ENCODE peak calls at places on chromosomes 6 and 20, in four cellular contexts. One of them, this sample, is unnamed.

GRCh38 chr6:163571730-163572129 is 157.2 kb downstream of the QKI start:
- DNase-seq in upper lobe of left lung: no peak
- DNase-seq in heart right ventricle: no peak
- DNase-seq in sigmoid colon: no peak
- DNase-seq in this sample: no peak

GRCh38 chr20:63890616-63891015 is 4.3 kb upstream of the DNAJC5 start:
- DNase-seq in upper lobe of left lung: no peak
- DNase-seq in heart right ventricle: no peak
- DNase-seq in sigmoid colon: no peak
- DNase-seq in this sample: no peak

GRCh38 chr6:80182291-80182690 is 75.8 kb downstream of the BCKDHB start:
- DNase-seq in upper lobe of left lung: no peak
- DNase-seq in heart right ventricle: no peak
- DNase-seq in sigmoid colon: no peak
- DNase-seq in this sample: no peak

GRCh38 chr20:7841967-7842301 is 98.3 kb downstream of the HAO1 start:
- DNase-seq in upper lobe of left lung: no peak
- DNase-seq in heart right ventricle: peak; percentile 25
- DNase-seq in sigmoid colon: peak; percentile 68
- DNase-seq in this sample: no peak

GRCh38 chr6:38153511-38153910 is 334.0 kb downstream of the ZFAND3 start:
- DNase-seq in upper lobe of left lung: peak; percentile 28
- DNase-seq in heart right ventricle: no peak
- DNase-seq in sigmoid colon: no peak
- DNase-seq in this sample: no peak

GRCh38 chr6:141488466-141488865 is 644.3 kb upstream of the GJE1 start:
- DNase-seq in upper lobe of left lung: no peak
- DNase-seq in heart right ventricle: no peak
- DNase-seq in sigmoid colon: no peak
- DNase-seq in this sample: no peak

GRCh38 chr6:753486-753885 is 60.5 kb upstream of the EXOC2 start:
- DNase-seq in upper lobe of left lung: no peak
- DNase-seq in heart right ventricle: no peak
- DNase-seq in sigmoid colon: no peak
- DNase-seq in this sample: no peak

GRCh38 chr6:109076421-109076820 is 18.2 kb downstream of the SESN1 start:
- DNase-seq in upper lobe of left lung: no peak
- DNase-seq in heart right ventricle: no peak
- DNase-seq in sigmoid colon: no peak
- DNase-seq in this sample: no peak

GRCh38 chr20:461254-462198 is 807 bp downstream of the TBC1D20 start:
- DNase-seq in upper lobe of left lung: peak; percentile 93
- DNase-seq in heart right ventricle: peak; percentile 33
- DNase-seq in sigmoid colon: peak; percentile 77
- DNase-seq in this sample: peak; percentile 30

GRCh38 chr20:53003420-53003819 is 31.3 kb downstream of the TSHZ2 start:
- DNase-seq in upper lobe of left lung: no peak
- DNase-seq in heart right ventricle: no peak
- DNase-seq in sigmoid colon: no peak
- DNase-seq in this sample: no peak

GRCh38 chr20:17558154-17558940 is 11.5 kb upstream of the DSTN start:
- DNase-seq in upper lobe of left lung: no peak
- DNase-seq in heart right ventricle: peak; percentile 73
- DNase-seq in sigmoid colon: peak; percentile 83
- DNase-seq in this sample: no peak

GRCh38 chr20:41029150-41029872 is 689 bp downstream of the TOP1 start:
- DNase-seq in upper lobe of left lung: peak; percentile 90
- DNase-seq in heart right ventricle: no peak
- DNase-seq in sigmoid colon: peak; percentile 68
- DNase-seq in this sample: peak; percentile 22

GRCh38 chr20:62513991-62514390 is 38.2 kb upstream of the GATA5 start:
- DNase-seq in upper lobe of left lung: peak; percentile 54
- DNase-seq in heart right ventricle: no peak
- DNase-seq in sigmoid colon: no peak
- DNase-seq in this sample: no peak

GRCh38 chr6:76764057-76764456 is 691.6 kb upstream of the IMPG1 start:
- DNase-seq in upper lobe of left lung: no peak
- DNase-seq in heart right ventricle: no peak
- DNase-seq in sigmoid colon: no peak
- DNase-seq in this sample: no peak

GRCh38 chr6:168093071-168093505 is 14.1 kb upstream of the FRMD1 start:
- DNase-seq in upper lobe of left lung: peak; percentile 47
- DNase-seq in heart right ventricle: no peak
- DNase-seq in sigmoid colon: no peak
- DNase-seq in this sample: no peak

GRCh38 chr6:168090706-168091105 is 11.7 kb upstream of the FRMD1 start:
- DNase-seq in upper lobe of left lung: peak; percentile 39
- DNase-seq in heart right ventricle: no peak
- DNase-seq in sigmoid colon: no peak
- DNase-seq in this sample: no peak

GRCh38 chr6:168093634-168094033 is 14.6 kb upstream of the FRMD1 start:
- DNase-seq in upper lobe of left lung: no peak
- DNase-seq in heart right ventricle: no peak
- DNase-seq in sigmoid colon: no peak
- DNase-seq in this sample: no peak

GRCh38 chr6:168091381-168092264 is 12.6 kb upstream of the FRMD1 start:
- DNase-seq in upper lobe of left lung: peak; percentile 44
- DNase-seq in heart right ventricle: no peak
- DNase-seq in sigmoid colon: no peak
- DNase-seq in this sample: no peak

DNA sequence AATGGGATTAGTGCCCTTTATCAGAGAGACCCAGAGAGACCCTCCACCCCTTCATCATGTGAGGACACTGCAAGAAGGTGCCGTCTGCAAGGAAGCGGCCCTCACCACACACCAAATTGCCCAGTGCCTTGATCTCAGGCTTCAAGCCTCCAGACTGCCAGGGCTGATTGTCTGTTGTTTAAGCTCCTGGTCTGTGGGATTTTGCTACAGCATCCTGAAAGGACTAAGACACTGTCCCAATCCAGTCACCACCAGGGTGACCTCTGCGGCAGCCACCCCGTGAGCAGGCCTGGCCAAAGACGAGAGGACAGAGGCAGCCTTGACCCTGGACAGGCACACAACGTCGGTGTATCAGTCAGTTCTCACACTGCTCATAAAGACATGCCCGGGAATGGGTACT is 13.5 kb upstream of the FRMD1 start:
- DNase-seq in upper lobe of left lung: no peak
- DNase-seq in heart right ventricle: no peak
- DNase-seq in sigmoid colon: no peak
- DNase-seq in this sample: no peak
- H3K9me3 ChIP-seq in upper lobe of left lung: peaks cover 3% of the 10 kb centered on the region
- H3K9me3 ChIP-seq in heart right ventricle: no peaks in the 10 kb centered on the region
- H3K9me3 ChIP-seq in sigmoid colon: no peaks in the 10 kb centered on the region
- H3K9me3 ChIP-seq in this sample: no peaks in the 10 kb centered on the region

GRCh38 chr6:132423839-132424238 is 22.6 kb upstream of the MOXD1 start:
- DNase-seq in upper lobe of left lung: no peak
- DNase-seq in heart right ventricle: no peak
- DNase-seq in sigmoid colon: no peak
- DNase-seq in this sample: no peak

GRCh38 chr6:132414332-132414731 is 13.1 kb upstream of the MOXD1 start:
- DNase-seq in upper lobe of left lung: no peak
- DNase-seq in heart right ventricle: no peak
- DNase-seq in sigmoid colon: no peak
- DNase-seq in this sample: no peak

GRCh38 chr6:132414761-132415160 is 13.5 kb upstream of the MOXD1 start:
- DNase-seq in upper lobe of left lung: no peak
- DNase-seq in heart right ventricle: no peak
- DNase-seq in sigmoid colon: no peak
- DNase-seq in this sample: no peak

GRCh38 chr6:132413501-132413805 is 12.2 kb upstream of the MOXD1 start:
- DNase-seq in upper lobe of left lung: no peak
- DNase-seq in heart right ventricle: no peak
- DNase-seq in sigmoid colon: no peak
- DNase-seq in this sample: no peak

DNA sequence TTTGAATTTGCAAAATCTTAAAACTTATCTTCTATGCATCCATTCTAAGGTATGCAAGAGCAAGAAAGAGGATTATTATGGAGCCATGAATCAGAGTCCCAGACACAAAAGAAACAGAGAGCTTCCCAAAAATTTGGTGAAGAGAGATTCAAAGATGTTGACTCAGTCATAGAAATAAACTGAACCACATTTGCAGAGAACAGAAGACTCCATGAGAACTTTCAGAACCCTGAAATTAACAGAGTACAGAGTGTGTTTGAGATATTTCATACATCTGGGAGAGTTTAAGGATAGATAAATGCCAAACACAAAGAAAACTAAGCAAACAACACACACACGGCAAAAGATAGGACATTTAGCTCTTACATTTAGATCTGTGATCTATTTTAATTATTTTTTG is 17.3 kb upstream of the MOXD1 start:
- DNase-seq in upper lobe of left lung: no peak
- DNase-seq in heart right ventricle: no peak
- DNase-seq in sigmoid colon: no peak
- DNase-seq in this sample: no peak
- H3K9me3 ChIP-seq in upper lobe of left lung: no peaks in the 10 kb centered on the region
- H3K9me3 ChIP-seq in heart right ventricle: peaks cover 15% of the 10 kb centered on the region
- H3K9me3 ChIP-seq in sigmoid colon: no peaks in the 10 kb centered on the region
- H3K9me3 ChIP-seq in this sample: no peaks in the 10 kb centered on the region

DNA sequence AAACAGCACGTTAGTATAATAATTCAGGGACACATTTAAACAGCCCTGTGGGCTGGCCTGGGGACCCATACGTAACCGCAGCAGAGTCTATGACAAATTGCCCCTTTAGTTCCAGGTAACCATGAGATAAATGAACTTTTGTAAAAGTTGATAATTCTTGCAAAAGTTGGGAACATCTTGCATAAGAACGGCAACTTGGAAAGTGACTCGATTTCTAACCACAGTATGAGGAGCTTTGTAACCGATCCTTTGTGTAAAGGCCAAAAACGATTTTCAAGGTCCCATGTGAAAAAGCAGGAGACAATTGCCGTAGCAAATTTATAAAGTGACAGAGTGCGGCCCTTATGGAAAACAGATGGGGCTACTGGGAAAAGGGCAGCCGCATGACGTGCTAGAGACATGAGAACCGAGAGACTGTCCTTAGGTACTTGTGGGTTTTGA is 81.6 kb downstream of the PSMG4 start:
- DNase-seq in upper lobe of left lung: no peak
- DNase-seq in heart right ventricle: no peak
- DNase-seq in sigmoid colon: no peak
- DNase-seq in this sample: no peak
- H3K9me3 ChIP-seq in upper lobe of left lung: no peaks in the 10 kb centered on the region
- H3K9me3 ChIP-seq in heart right ventricle: no peaks in the 10 kb centered on the region
- H3K9me3 ChIP-seq in sigmoid colon: no peaks in the 10 kb centered on the region
- H3K9me3 ChIP-seq in this sample: no peaks in the 10 kb centered on the region

GRCh38 chr6:30295844-30296243 is 30.9 kb upstream of the TRIM39 start:
- DNase-seq in upper lobe of left lung: no peak
- DNase-seq in heart right ventricle: no peak
- DNase-seq in sigmoid colon: no peak
- DNase-seq in this sample: no peak
- H3K9me3 ChIP-seq in upper lobe of left lung: no peaks in the 10 kb centered on the region
- H3K9me3 ChIP-seq in heart right ventricle: no peaks in the 10 kb centered on the region
- H3K9me3 ChIP-seq in sigmoid colon: no peaks in the 10 kb centered on the region
- H3K9me3 ChIP-seq in this sample: no peaks in the 10 kb centered on the region

GRCh38 chr6:106763361-106763760 is 134.0 kb downstream of the QRSL1 start:
- DNase-seq in upper lobe of left lung: no peak
- DNase-seq in heart right ventricle: no peak
- DNase-seq in sigmoid colon: no peak
- DNase-seq in this sample: no peak
- H3K9me3 ChIP-seq in upper lobe of left lung: no peaks in the 10 kb centered on the region
- H3K9me3 ChIP-seq in heart right ventricle: no peaks in the 10 kb centered on the region
- H3K9me3 ChIP-seq in sigmoid colon: no peaks in the 10 kb centered on the region
- H3K9me3 ChIP-seq in this sample: no peaks in the 10 kb centered on the region

DNA sequence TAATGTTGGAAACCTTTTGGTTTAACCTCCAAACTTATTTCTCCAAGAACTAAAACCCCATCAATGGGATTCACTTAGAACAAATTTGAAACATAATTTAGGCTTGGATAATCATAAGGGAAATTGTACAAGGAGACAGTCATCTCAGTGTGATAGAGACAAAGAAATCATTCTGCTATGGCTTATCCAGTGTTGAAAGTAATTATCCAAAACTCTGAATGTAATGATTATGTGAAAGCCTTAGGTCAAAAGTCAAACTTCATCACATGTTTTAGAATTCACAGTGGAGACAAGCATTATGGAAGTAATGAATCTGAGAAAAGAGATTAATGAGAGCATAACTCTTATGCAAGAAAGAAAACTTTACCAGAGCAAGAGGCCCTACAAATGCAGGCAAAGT is 20.0 kb downstream of the MC3R start:
- DNase-seq in upper lobe of left lung: no peak
- DNase-seq in heart right ventricle: no peak
- DNase-seq in sigmoid colon: no peak
- DNase-seq in this sample: no peak
- H3K9me3 ChIP-seq in upper lobe of left lung: no peaks in the 10 kb centered on the region
- H3K9me3 ChIP-seq in heart right ventricle: no peaks in the 10 kb centered on the region
- H3K9me3 ChIP-seq in sigmoid colon: no peaks in the 10 kb centered on the region
- H3K9me3 ChIP-seq in this sample: no peaks in the 10 kb centered on the region

GRCh38 chr20:16556299-16556698 is 16.9 kb downstream of the KIF16B start:
- DNase-seq in upper lobe of left lung: no peak
- DNase-seq in heart right ventricle: no peak
- DNase-seq in sigmoid colon: no peak
- DNase-seq in this sample: no peak
- H3K9me3 ChIP-seq in upper lobe of left lung: no peaks in the 10 kb centered on the region
- H3K9me3 ChIP-seq in heart right ventricle: no peaks in the 10 kb centered on the region
- H3K9me3 ChIP-seq in sigmoid colon: no peaks in the 10 kb centered on the region
- H3K9me3 ChIP-seq in this sample: no peaks in the 10 kb centered on the region